ENCODE peak calls at places on chromosomes 12 and 14, in seven cellular contexts. One of them, this sample, is unnamed.
A peak's percentile ranks its signal among the peaks of the same experiment; 100 is the strongest.

GRCh38 chr14:46571970-46572369 is 79.6 kb downstream of the RPL10L start:
- DNase-seq in GM23338: no peak
- DNase-seq in A549: peak; percentile 27
- DNase-seq in mesendoderm: no peak
- DNase-seq in neuronal stem cell: no peak
- DNase-seq in H9: no peak
- DNase-seq in neural progenitor cell: no peak
- DNase-seq in this sample: no peak

GRCh38 chr14:63795532-63795931 is 57.3 kb upstream of the SYNE2 start:
- DNase-seq in GM23338: no peak
- DNase-seq in A549: no peak
- DNase-seq in mesendoderm: no peak
- DNase-seq in neuronal stem cell: no peak
- DNase-seq in H9: no peak
- DNase-seq in neural progenitor cell: no peak
- DNase-seq in this sample: no peak

GRCh38 chr14:70755655-70756054 is 53.7 kb downstream of the MAP3K9 start:
- DNase-seq in GM23338: no peak
- DNase-seq in A549: no peak
- DNase-seq in mesendoderm: no peak
- DNase-seq in neuronal stem cell: no peak
- DNase-seq in H9: no peak
- DNase-seq in neural progenitor cell: no peak
- DNase-seq in this sample: no peak

GRCh38 chr12:119780786-119781434 is 96.2 kb downstream of the CIT start:
- DNase-seq in GM23338: peak; percentile 73
- DNase-seq in A549: peak; percentile 57
- DNase-seq in mesendoderm: peak; percentile 46
- DNase-seq in neuronal stem cell: peak; percentile 9
- DNase-seq in H9: peak; percentile 41
- DNase-seq in neural progenitor cell: peak; percentile 55
- DNase-seq in this sample: peak; percentile 88

GRCh38 chr14:93655078-93655750 is 133.1 kb downstream of the PRIMA1 start:
- DNase-seq in GM23338: peak; percentile 97
- DNase-seq in A549: peak; percentile 58
- DNase-seq in mesendoderm: peak; percentile 82
- DNase-seq in neuronal stem cell: peak; percentile 74
- DNase-seq in H9: peak; percentile 32
- DNase-seq in neural progenitor cell: peak; percentile 94
- DNase-seq in this sample: no peak

GRCh38 chr14:26233126-26233525 is 364.7 kb downstream of the NOVA1 start:
- DNase-seq in GM23338: no peak
- DNase-seq in A549: no peak
- DNase-seq in mesendoderm: no peak
- DNase-seq in neuronal stem cell: no peak
- DNase-seq in H9: no peak
- DNase-seq in neural progenitor cell: no peak
- DNase-seq in this sample: no peak

GRCh38 chr14:76077340-76077739 is 74.4 kb upstream of the GPATCH2L start:
- DNase-seq in GM23338: peak; percentile 37
- DNase-seq in A549: no peak
- DNase-seq in mesendoderm: no peak
- DNase-seq in neuronal stem cell: no peak
- DNase-seq in H9: no peak
- DNase-seq in neural progenitor cell: no peak
- DNase-seq in this sample: no peak

GRCh38 chr14:57714487-57714899 is 151.4 kb downstream of the SLC35F4 start:
- DNase-seq in GM23338: peak; percentile 80
- DNase-seq in A549: no peak
- DNase-seq in mesendoderm: peak; percentile 99
- DNase-seq in neuronal stem cell: no peak
- DNase-seq in H9: peak; percentile 55
- DNase-seq in neural progenitor cell: peak; percentile 60
- DNase-seq in this sample: no peak

GRCh38 chr12:3242199-3242863 is 165.2 kb downstream of the TSPAN9 start:
- DNase-seq in GM23338: no peak
- DNase-seq in A549: peak; percentile 7
- DNase-seq in mesendoderm: no peak
- DNase-seq in neuronal stem cell: no peak
- DNase-seq in H9: no peak
- DNase-seq in neural progenitor cell: no peak
- DNase-seq in this sample: no peak

GRCh38 chr12:43638786-43639185 is 86.8 kb upstream of the ADAMTS20 start:
- DNase-seq in GM23338: no peak
- DNase-seq in A549: no peak
- DNase-seq in mesendoderm: no peak
- DNase-seq in neuronal stem cell: no peak
- DNase-seq in H9: no peak
- DNase-seq in neural progenitor cell: no peak
- DNase-seq in this sample: no peak

GRCh38 chr12:107912421-107913004 is 138.0 kb downstream of the ASCL4 start:
- DNase-seq in GM23338: peak; percentile 86
- DNase-seq in A549: peak; percentile 73
- DNase-seq in mesendoderm: peak; percentile 73
- DNase-seq in neuronal stem cell: peak; percentile 64
- DNase-seq in H9: peak; percentile 89
- DNase-seq in neural progenitor cell: peak; percentile 81
- DNase-seq in this sample: peak; percentile 80

GRCh38 chr12:47021298-47021697 is 58.1 kb upstream of the PCED1B start:
- DNase-seq in GM23338: peak; percentile 73
- DNase-seq in A549: peak; percentile 88
- DNase-seq in mesendoderm: peak; percentile 77
- DNase-seq in neuronal stem cell: peak; percentile 65
- DNase-seq in H9: no peak
- DNase-seq in neural progenitor cell: peak; percentile 70
- DNase-seq in this sample: peak; percentile 36

GRCh38 chr14:60777856-60778578 is 43.5 kb downstream of the MNAT1 start:
- DNase-seq in GM23338: no peak
- DNase-seq in A549: peak; percentile 6
- DNase-seq in mesendoderm: no peak
- DNase-seq in neuronal stem cell: no peak
- DNase-seq in H9: no peak
- DNase-seq in neural progenitor cell: no peak
- DNase-seq in this sample: peak; percentile 91
- H3K4me2 ChIP-seq in GM23338: no peak overlapping the region
- H3K4me2 ChIP-seq in A549: peak overlapping the region; percentile 9
- H3K4me2 ChIP-seq in mesendoderm: no peak overlapping the region
- H3K4me2 ChIP-seq in neuronal stem cell: no peak overlapping the region
- H3K4me2 ChIP-seq in H9: no peak overlapping the region
- H3K4me2 ChIP-seq in neural progenitor cell: no peak overlapping the region
- H3K4me2 ChIP-seq in this sample: peak overlapping the region; percentile 63

GRCh38 chr14:73742520-73743238 is 28.5 kb upstream of the PNMA1 start:
- DNase-seq in GM23338: no peak
- DNase-seq in A549: no peak
- DNase-seq in mesendoderm: no peak
- DNase-seq in neuronal stem cell: no peak
- DNase-seq in H9: peak; percentile 17
- DNase-seq in neural progenitor cell: no peak
- DNase-seq in this sample: peak; percentile 26

GRCh38 chr14:73744874-73745529 is 30.8 kb upstream of the PNMA1 start:
- DNase-seq in GM23338: no peak
- DNase-seq in A549: no peak
- DNase-seq in mesendoderm: no peak
- DNase-seq in neuronal stem cell: no peak
- DNase-seq in H9: peak; percentile 22
- DNase-seq in neural progenitor cell: no peak
- DNase-seq in this sample: peak; percentile 57

GRCh38 chr14:73741876-73742519 is 27.8 kb upstream of the PNMA1 start:
- DNase-seq in GM23338: no peak
- DNase-seq in A549: no peak
- DNase-seq in mesendoderm: no peak
- DNase-seq in neuronal stem cell: no peak
- DNase-seq in H9: peak; percentile 38
- DNase-seq in neural progenitor cell: no peak
- DNase-seq in this sample: peak; percentile 68

GRCh38 chr14:73744175-73744867 is 30.1 kb upstream of the PNMA1 start:
- DNase-seq in GM23338: no peak
- DNase-seq in A549: no peak
- DNase-seq in mesendoderm: no peak
- DNase-seq in neuronal stem cell: no peak
- DNase-seq in H9: no peak
- DNase-seq in neural progenitor cell: no peak
- DNase-seq in this sample: peak; percentile 15

DNA sequence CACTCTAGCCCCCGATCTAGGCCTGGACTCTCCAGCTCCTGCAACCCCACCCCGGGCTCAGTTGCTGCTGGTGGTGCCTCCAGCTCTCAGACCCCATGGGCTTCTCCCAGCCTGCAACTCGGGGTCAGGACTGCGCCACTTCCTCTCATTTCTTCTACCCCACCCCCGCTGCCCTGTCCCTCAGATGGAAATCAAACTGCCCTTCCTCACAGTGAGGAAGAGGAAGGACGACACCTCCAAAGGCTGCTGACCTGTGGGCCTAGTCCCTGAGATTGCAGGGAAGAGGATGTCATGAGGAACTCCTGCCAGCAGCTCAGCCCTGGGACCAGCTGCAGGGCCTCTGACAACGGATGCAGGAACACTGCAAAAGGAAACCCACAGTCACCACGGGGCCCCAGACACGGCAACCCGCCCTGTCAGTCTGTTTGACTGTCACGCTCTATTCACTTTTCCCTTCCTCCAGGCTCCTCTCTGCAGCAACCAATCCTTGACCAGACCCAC is 29.3 kb upstream of the PNMA1 start:
- DNase-seq in GM23338: no peak
- DNase-seq in A549: no peak
- DNase-seq in mesendoderm: no peak
- DNase-seq in neuronal stem cell: no peak
- DNase-seq in H9: peak; percentile 18
- DNase-seq in neural progenitor cell: no peak
- DNase-seq in this sample: peak; percentile 89
- H3K4me1 ChIP-seq in GM23338: peaks cover 38% of the 10 kb centered on the region
- H3K4me1 ChIP-seq in A549: peaks cover 80% of the 10 kb centered on the region
- H3K4me1 ChIP-seq in mesendoderm: peaks cover 16% of the 10 kb centered on the region
- H3K4me1 ChIP-seq in neuronal stem cell: peaks cover 45% of the 10 kb centered on the region
- H3K4me1 ChIP-seq in H9: peaks cover 6% of the 10 kb centered on the region
- H3K4me1 ChIP-seq in neural progenitor cell: peaks cover 40% of the 10 kb centered on the region
- H3K4me1 ChIP-seq in this sample: peaks cover 64% of the 10 kb centered on the region

GRCh38 chr14:36997843-36998242 is 174.6 kb downstream of the SLC25A21 start:
- DNase-seq in GM23338: no peak
- DNase-seq in A549: no peak
- DNase-seq in mesendoderm: no peak
- DNase-seq in neuronal stem cell: no peak
- DNase-seq in H9: no peak
- DNase-seq in neural progenitor cell: no peak
- DNase-seq in this sample: no peak
- H3K4me2 ChIP-seq in GM23338: no peak overlapping the region
- H3K4me2 ChIP-seq in A549: peak overlapping the region; percentile 43
- H3K4me2 ChIP-seq in mesendoderm: no peak overlapping the region
- H3K4me2 ChIP-seq in neuronal stem cell: no peak overlapping the region
- H3K4me2 ChIP-seq in H9: no peak overlapping the region
- H3K4me2 ChIP-seq in neural progenitor cell: no peak overlapping the region
- H3K4me2 ChIP-seq in this sample: no peak overlapping the region

DNA sequence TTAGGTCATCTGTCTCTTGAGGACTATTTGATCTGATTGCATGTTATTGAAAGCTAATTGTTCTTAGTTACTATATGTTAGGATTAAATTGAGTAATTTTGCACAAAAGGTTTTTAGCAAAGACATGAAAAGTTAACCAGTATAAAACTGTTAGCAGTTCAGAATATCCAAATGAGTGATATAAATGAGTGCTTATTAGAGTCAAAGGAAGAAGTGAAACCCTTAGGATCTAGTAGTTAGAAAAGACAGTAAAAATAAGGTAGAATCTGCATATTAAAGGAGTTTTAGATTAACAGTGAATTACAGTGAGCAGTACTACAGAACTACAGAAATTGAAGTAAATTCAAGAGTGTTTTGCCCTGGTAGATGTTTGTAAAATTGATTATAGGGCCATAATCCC is 12.4 kb downstream of the RAP1B start:
- DNase-seq in GM23338: no peak
- DNase-seq in A549: no peak
- DNase-seq in mesendoderm: no peak
- DNase-seq in neuronal stem cell: no peak
- DNase-seq in H9: no peak
- DNase-seq in neural progenitor cell: no peak
- DNase-seq in this sample: no peak
- H3K4me1 ChIP-seq in GM23338: peaks cover 25% of the 10 kb centered on the region
- H3K4me1 ChIP-seq in A549: peaks cover 42% of the 10 kb centered on the region
- H3K4me1 ChIP-seq in mesendoderm: peaks cover 6% of the 10 kb centered on the region
- H3K4me1 ChIP-seq in neuronal stem cell: no peaks in the 10 kb centered on the region
- H3K4me1 ChIP-seq in H9: no peaks in the 10 kb centered on the region
- H3K4me1 ChIP-seq in neural progenitor cell: peaks cover 17% of the 10 kb centered on the region
- H3K4me1 ChIP-seq in this sample: peaks cover 54% of the 10 kb centered on the region

GRCh38 chr14:22112004-22112403 is 438.4 kb upstream of the OR4E1 start:
- DNase-seq in GM23338: peak; percentile 63
- DNase-seq in A549: peak; percentile 8
- DNase-seq in mesendoderm: peak; percentile 24
- DNase-seq in neuronal stem cell: no peak
- DNase-seq in H9: no peak
- DNase-seq in neural progenitor cell: peak; percentile 31
- DNase-seq in this sample: no peak
- H3K4me2 ChIP-seq in GM23338: no peak overlapping the region
- H3K4me2 ChIP-seq in A549: no peak overlapping the region
- H3K4me2 ChIP-seq in mesendoderm: no peak overlapping the region
- H3K4me2 ChIP-seq in neuronal stem cell: no peak overlapping the region
- H3K4me2 ChIP-seq in H9: no peak overlapping the region
- H3K4me2 ChIP-seq in neural progenitor cell: no peak overlapping the region
- H3K4me2 ChIP-seq in this sample: no peak overlapping the region

GRCh38 chr12:64678835-64679234 is 68.5 kb downstream of the RASSF3 start:
- DNase-seq in GM23338: no peak
- DNase-seq in A549: no peak
- DNase-seq in mesendoderm: no peak
- DNase-seq in neuronal stem cell: no peak
- DNase-seq in H9: no peak
- DNase-seq in neural progenitor cell: no peak
- DNase-seq in this sample: no peak

GRCh38 chr12:64680235-64680634 is 69.9 kb downstream of the RASSF3 start:
- DNase-seq in GM23338: no peak
- DNase-seq in A549: peak; percentile 86
- DNase-seq in mesendoderm: no peak
- DNase-seq in neuronal stem cell: no peak
- DNase-seq in H9: no peak
- DNase-seq in neural progenitor cell: no peak
- DNase-seq in this sample: no peak

GRCh38 chr12:64681200-64682052 is 71.1 kb downstream of the RASSF3 start:
- DNase-seq in GM23338: no peak
- DNase-seq in A549: no peak
- DNase-seq in mesendoderm: no peak
- DNase-seq in neuronal stem cell: no peak
- DNase-seq in H9: no peak
- DNase-seq in neural progenitor cell: no peak
- DNase-seq in this sample: no peak

GRCh38 chr12:64678248-64678647 is 68.0 kb downstream of the RASSF3 start:
- DNase-seq in GM23338: no peak
- DNase-seq in A549: no peak
- DNase-seq in mesendoderm: no peak
- DNase-seq in neuronal stem cell: no peak
- DNase-seq in H9: no peak
- DNase-seq in neural progenitor cell: no peak
- DNase-seq in this sample: no peak

GRCh38 chr12:64679487-64679983 is 69.2 kb downstream of the RASSF3 start:
- DNase-seq in GM23338: no peak
- DNase-seq in A549: peak; percentile 91
- DNase-seq in mesendoderm: no peak
- DNase-seq in neuronal stem cell: no peak
- DNase-seq in H9: no peak
- DNase-seq in neural progenitor cell: no peak
- DNase-seq in this sample: peak; percentile 91
- H3K4me1 ChIP-seq in GM23338: peaks cover 29% of the 10 kb centered on the region
- H3K4me1 ChIP-seq in A549: peaks cover 88% of the 10 kb centered on the region
- H3K4me1 ChIP-seq in mesendoderm: peaks cover 19% of the 10 kb centered on the region
- H3K4me1 ChIP-seq in neuronal stem cell: no peaks in the 10 kb centered on the region
- H3K4me1 ChIP-seq in H9: peaks cover 10% of the 10 kb centered on the region
- H3K4me1 ChIP-seq in neural progenitor cell: peaks cover 16% of the 10 kb centered on the region
- H3K4me1 ChIP-seq in this sample: peaks cover 26% of the 10 kb centered on the region

GRCh38 chr12:9758119-9758518 is 2.6 kb downstream of the CD69 start:
- DNase-seq in GM23338: no peak
- DNase-seq in A549: no peak
- DNase-seq in mesendoderm: no peak
- DNase-seq in neuronal stem cell: no peak
- DNase-seq in H9: no peak
- DNase-seq in neural progenitor cell: no peak
- DNase-seq in this sample: no peak
- H3K4me2 ChIP-seq in GM23338: no peak overlapping the region
- H3K4me2 ChIP-seq in A549: peak overlapping the region; percentile 30
- H3K4me2 ChIP-seq in mesendoderm: no peak overlapping the region
- H3K4me2 ChIP-seq in neuronal stem cell: no peak overlapping the region
- H3K4me2 ChIP-seq in H9: no peak overlapping the region
- H3K4me2 ChIP-seq in neural progenitor cell: no peak overlapping the region
- H3K4me2 ChIP-seq in this sample: no peak overlapping the region

This sample was measured in osteoblast.